ENCODE peak calls at places on chromosome 15, in five cellular contexts. L, W, C, G and T are unnamed samples.

GRCh38 chr15:41487802-41488201 is 5.9 kb upstream of the ITPKA start:
- DNase-seq in L (no peak), W (no peak), C (no peak), G (no peak), T (no peak)

GRCh38 chr15:97615114-97615513 is 345.4 kb upstream of the ARRDC4 start:
- DNase-seq in L (no peak), W (no peak), C (no peak), G (no peak), T (no peak)

GRCh38 chr15:38378162-38378560 is 75.8 kb upstream of the FAM98B start:
- DNase-seq in L (peak; percentile 76), W (peak; percentile 84), C (no peak), G (no peak), T (no peak)

GRCh38 chr15:38758001-38758400 is 193.4 kb upstream of the RASGRP1 start:
- DNase-seq in L (no peak), W (peak; percentile 64), C (no peak), G (no peak), T (no peak)

GRCh38 chr15:75646944-75647364 is 758 bp upstream of the SNX33 start:
- DNase-seq in L (no peak), W (no peak), C (no peak), G (peak; percentile 54), T (no peak)

GRCh38 chr15:70533931-70534742 is 229.2 kb downstream of the UACA start:
- DNase-seq in L (no peak), W (no peak), C (no peak), G (no peak), T (peak; percentile 2)

GRCh38 chr15:80736571-80736970 is 41.5 kb downstream of the ABHD17C start:
- DNase-seq in L (no peak), W (peak; percentile 34), C (no peak), G (no peak), T (no peak)

GRCh38 chr15:97686324-97686723 is 274.2 kb upstream of the ARRDC4 start:
- DNase-seq in L (no peak), W (no peak), C (no peak), G (no peak), T (no peak)

GRCh38 chr15:77027697-77028450 is 32.9 kb downstream of the PSTPIP1 start:
- DNase-seq in L (peak; percentile 25), W (peak; percentile 37), C (no peak), G (no peak), T (peak; percentile 67)

GRCh38 chr15:70099966-70100494 is 2.3 kb upstream of the TLE3 start:
- DNase-seq in L (no peak), W (peak; percentile 41), C (peak; percentile 36), G (peak; percentile 48), T (no peak)

GRCh38 chr15:86355798-86356197 is 276.1 kb downstream of the AGBL1 start:
- DNase-seq in L (no peak), W (no peak), C (no peak), G (no peak), T (no peak)

GRCh38 chr15:57415559-57415958 is 39.3 kb downstream of the CGNL1 start:
- DNase-seq in L (peak; percentile 59), W (peak; percentile 35), C (no peak), G (no peak), T (peak; percentile 44)

GRCh38 chr15:47786371-47786770 is 69.1 kb downstream of the SEMA6D start:
- DNase-seq in L (no peak), W (no peak), C (no peak), G (no peak), T (no peak)

GRCh38 chr15:80697316-80697715 is 2.2 kb downstream of the ABHD17C start:
- DNase-seq in L (no peak), W (no peak), C (no peak), G (no peak), T (no peak)

GRCh38 chr15:42804739-42805138 is 67.8 kb upstream of the CDAN1 start:
- DNase-seq in L (no peak), W (no peak), C (no peak), G (no peak), T (no peak)

GRCh38 chr15:45705510-45706473 is 71.0 kb downstream of the SQOR start:
- DNase-seq in L (peak; percentile 74), W (peak; percentile 90), C (peak; percentile 87), G (peak; percentile 80), T (peak; percentile 78)

GRCh38 chr15:34132881-34133280 is 31.0 kb downstream of the PGBD4 start:
- DNase-seq in L (no peak), W (no peak), C (no peak), G (no peak), T (no peak)

GRCh38 chr15:70121656-70122297 is 24.1 kb upstream of the TLE3 start:
- DNase-seq in L (peak; percentile 36), W (peak; percentile 98), C (no peak), G (no peak), T (no peak)

GRCh38 chr15:77187751-77188464 is 117.0 kb upstream of the TSPAN3 start:
- DNase-seq in L (peak; percentile 71), W (peak; percentile 78), C (peak; percentile 62), G (peak; percentile 30), T (no peak)

GRCh38 chr15:69388259-69388658 is 25.9 kb upstream of the KIF23 start:
- DNase-seq in L (no peak), W (no peak), C (no peak), G (no peak), T (no peak)

GRCh38 chr15:73244333-73244732 is 124.4 kb downstream of the HCN4 start:
- DNase-seq in L (no peak), W (no peak), C (peak; percentile 27), G (peak; percentile 31), T (no peak)

GRCh38 chr15:65857718-65858402 is 11.4 kb upstream of the RAB11A start:
- DNase-seq in L (no peak), W (no peak), C (no peak), G (peak; percentile 15), T (no peak)

GRCh38 chr15:78148392-78149067 is 632 bp upstream of the IDH3A start:
- DNase-seq in L (no peak), W (peak; percentile 10), C (no peak), G (no peak), T (no peak)

GRCh38 chr15:70034596-70034995 is 63.1 kb downstream of the TLE3 start:
- DNase-seq in L (no peak), W (no peak), C (no peak), G (no peak), T (no peak)

GRCh38 chr15:45187578-45187893 is 230 bp downstream of the SHF start:
- DNase-seq in L (no peak), W (no peak), C (no peak), G (no peak), T (no peak)

GRCh38 chr15:88803241-88803919 is at the start of gene ACAN:
- DNase-seq in L (no peak), W (no peak), C (no peak), G (no peak), T (no peak)

DNA sequence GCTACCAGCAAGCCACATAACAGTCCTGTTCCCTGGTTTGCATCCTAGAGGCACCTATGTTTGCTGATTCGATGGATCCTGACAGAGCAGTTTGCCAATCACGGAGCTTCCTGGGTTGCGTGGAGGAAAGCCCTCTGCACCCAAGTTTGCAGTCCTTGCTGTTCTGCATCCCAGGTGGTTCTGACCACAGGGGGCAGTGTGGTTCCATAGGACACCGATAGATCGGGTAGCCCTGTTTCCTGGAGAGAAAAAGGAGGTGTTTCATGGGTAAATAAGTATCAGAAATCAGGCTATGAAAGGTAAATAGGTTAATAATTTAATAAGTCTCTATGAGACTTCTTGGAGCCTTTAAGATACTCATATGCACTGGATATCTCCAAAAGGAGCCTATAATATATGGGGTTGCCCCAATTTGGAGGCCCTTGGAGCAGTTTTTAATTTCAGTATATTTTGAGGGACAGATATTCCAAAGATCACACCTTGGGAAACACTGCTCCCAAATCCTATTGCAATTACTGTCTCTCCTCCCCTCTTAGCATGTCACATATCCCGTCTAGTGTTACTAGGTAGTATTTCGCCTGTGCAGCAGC is 194.6 kb upstream of the TPM1 start:
- DNase-seq in L (peak; percentile 64), W (peak; percentile 61), C (peak; percentile 24), G (peak; percentile 45), T (no peak)
- TF ChIP-seq CTCF in L (peak; percentile 72), W (peak; percentile 55), C (peak; percentile 73), G (peak; percentile 41), T (peak; percentile 68)

DNA sequence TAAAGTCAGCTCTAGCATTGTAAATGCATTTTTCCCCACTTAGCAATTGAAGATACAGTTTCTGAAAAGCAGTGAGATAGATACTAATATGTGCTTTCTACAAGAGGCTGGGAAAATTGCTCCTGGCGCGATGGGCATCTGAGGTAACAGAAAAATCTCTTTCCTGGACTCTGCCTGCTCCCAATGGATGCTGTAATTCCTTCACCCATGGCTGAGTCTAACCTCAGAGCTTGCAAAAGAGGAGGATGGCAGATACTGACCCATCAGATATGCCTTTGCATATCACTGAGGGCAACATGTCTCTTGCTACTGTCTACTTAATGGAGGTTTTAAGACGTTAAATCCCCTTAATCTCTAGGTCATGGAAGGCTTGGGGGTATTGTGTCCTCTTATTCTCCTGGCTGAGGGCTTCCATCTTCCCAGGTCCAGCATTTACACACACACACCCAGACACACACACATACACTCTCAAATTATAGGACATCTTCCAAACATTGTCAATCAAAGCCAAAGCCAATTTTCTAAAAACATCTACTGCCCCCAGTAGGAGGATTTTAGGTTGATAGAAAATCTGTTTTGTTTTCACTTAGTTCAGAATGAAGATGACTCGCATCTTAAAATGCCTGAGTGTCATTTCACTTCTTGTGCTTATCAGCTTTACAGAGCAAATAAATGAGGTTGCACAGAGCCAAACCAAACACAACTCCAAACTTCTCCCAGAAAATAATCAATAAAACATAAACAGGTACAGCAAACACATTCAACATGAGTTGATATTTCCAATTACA is 2.4 kb downstream of the TRPM1 start:
- DNase-seq in L (no peak), W (no peak), C (no peak), G (peak; percentile 27), T (no peak)
- TF ChIP-seq CTCF in L (peak; percentile 19), W (no peak), C (peak; percentile 57), G (no peak), T (no peak)

DNA sequence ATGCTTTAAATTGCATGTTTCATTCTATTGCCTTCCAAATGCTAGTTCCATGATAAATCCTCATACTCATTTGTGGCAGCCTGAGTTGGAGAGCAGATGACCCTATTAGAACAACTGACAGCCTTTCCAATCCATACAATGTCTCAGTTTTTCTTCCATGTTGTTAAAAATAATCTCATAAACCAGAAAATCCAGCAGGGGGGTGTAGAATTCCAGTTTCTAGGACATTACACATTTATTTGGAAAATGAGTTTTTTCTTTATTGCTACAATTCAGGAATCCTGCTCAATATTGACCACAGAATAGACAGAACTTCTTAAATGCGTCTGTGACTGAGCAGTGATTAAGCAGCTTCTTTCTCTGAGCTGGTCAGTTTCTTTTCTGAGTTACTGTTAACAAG is 174.2 kb upstream of the ATP10A start:
- DNase-seq in L (no peak), W (no peak), C (no peak), G (no peak), T (no peak)
- TF ChIP-seq CTCF in L (no peak), W (no peak), C (no peak), G (no peak), T (no peak)

GRCh38 chr15:92161039-92161670 is 232.5 kb upstream of the ST8SIA2 start:
- DNase-seq in L (no peak), W (no peak), C (peak; percentile 42), G (peak; percentile 51), T (no peak)

GRCh38 chr15:92159481-92159880 is 234.2 kb upstream of the ST8SIA2 start:
- DNase-seq in L (no peak), W (no peak), C (no peak), G (no peak), T (no peak)

GRCh38 chr15:92157666-92158298 is 235.9 kb upstream of the ST8SIA2 start:
- DNase-seq in L (no peak), W (no peak), C (no peak), G (no peak), T (no peak)

GRCh38 chr15:92158426-92158825 is 235.3 kb upstream of the ST8SIA2 start:
- DNase-seq in L (no peak), W (no peak), C (no peak), G (peak; percentile 15), T (no peak)

GRCh38 chr15:92159906-92160841 is 233.5 kb upstream of the ST8SIA2 start:
- DNase-seq in L (no peak), W (no peak), C (no peak), G (no peak), T (no peak)
- TF ChIP-seq CTCF in L (no peak), W (no peak), C (no peak), G (no peak), T (no peak)